ENCODE peak calls at places on chromosomes 5 and 9, in six cellular contexts. F is HepG2, W is H1, I is K562, T is GM12878, V is GM12891. K is an unnamed sample.
A peak's percentile ranks its signal among the peaks of the same experiment; 100 is the strongest.

GRCh38 chr5:157890825-157891587 is 32.1 kb upstream of the CLINT1 start:
- DNase-seq in T (no peak), I (no peak), V (no peak), F (no peak), W (no peak), K (no peak)

GRCh38 chr5:89851911-89852310 is 557.6 kb downstream of the CETN3 start:
- DNase-seq in V (no peak), W (no peak), F (no peak), I (no peak), T (no peak), K (no peak)

GRCh38 chr5:78927657-78928282 is 57.3 kb downstream of the ARSB start:
- DNase-seq in F (peak; percentile 62), V (no peak), T (no peak), I (no peak), W (peak; percentile 65), K (no peak)

GRCh38 chr9:26951794-26952193 is 4.4 kb upstream of the IFT74 start:
- DNase-seq in T (no peak), V (no peak), F (no peak), W (no peak), I (no peak), K (no peak)

GRCh38 chr9:37540634-37541033 is 35.5 kb downstream of the FBXO10 start:
- DNase-seq in W (no peak), I (no peak), T (no peak), V (no peak), F (no peak), K (no peak)

GRCh38 chr5:1030801-1031271 is 22.2 kb downstream of the NKD2 start:
- DNase-seq in W (no peak), I (no peak), V (no peak), F (no peak), T (no peak), K (no peak)

GRCh38 chr5:109413463-109413862 is 3.7 kb upstream of the PJA2 start:
- DNase-seq in T (no peak), F (peak; percentile 9), V (no peak), I (no peak), W (no peak), K (no peak)

GRCh38 chr9:116365056-116365471 is 211.5 kb downstream of the PAPPA start:
- DNase-seq in I (no peak), T (no peak), F (no peak), V (no peak), W (no peak), K (no peak)

GRCh38 chr9:109478665-109479380 is 19.3 kb downstream of the PTPN3 start:
- DNase-seq in W (no peak), F (peak; percentile 36), V (no peak), T (no peak), I (no peak), K (no peak)

GRCh38 chr5:15249152-15249551 is 250.8 kb upstream of the FBXL7 start:
- DNase-seq in I (no peak), V (no peak), F (no peak), T (no peak), W (no peak), K (no peak)

GRCh38 chr9:13088734-13089427 is 190.6 kb downstream of the MPDZ start:
- DNase-seq in I (peak; percentile 51), T (no peak), W (peak; percentile 10), F (peak; percentile 36), V (peak; percentile 37), K (peak; percentile 26)

GRCh38 chr5:53642006-53642405 is 81.6 kb downstream of the NDUFS4 start:
- DNase-seq in V (no peak), W (no peak), I (no peak), T (no peak), F (no peak), K (no peak)

GRCh38 chr5:151825445-151825844 is 53.7 kb downstream of the G3BP1 start:
- DNase-seq in I (peak; percentile 53), V (no peak), W (peak; percentile 13), T (peak; percentile 17), F (peak; percentile 64), K (peak; percentile 13)

GRCh38 chr9:109704546-109704945 is 75.5 kb upstream of the PALM2AKAP2 start:
- DNase-seq in V (no peak), W (no peak), I (no peak), T (no peak), F (no peak), K (no peak)

GRCh38 chr5:143311428-143311827 is 92.1 kb downstream of the NR3C1 start:
- DNase-seq in I (no peak), V (no peak), W (no peak), F (no peak), T (no peak), K (no peak)

DNA sequence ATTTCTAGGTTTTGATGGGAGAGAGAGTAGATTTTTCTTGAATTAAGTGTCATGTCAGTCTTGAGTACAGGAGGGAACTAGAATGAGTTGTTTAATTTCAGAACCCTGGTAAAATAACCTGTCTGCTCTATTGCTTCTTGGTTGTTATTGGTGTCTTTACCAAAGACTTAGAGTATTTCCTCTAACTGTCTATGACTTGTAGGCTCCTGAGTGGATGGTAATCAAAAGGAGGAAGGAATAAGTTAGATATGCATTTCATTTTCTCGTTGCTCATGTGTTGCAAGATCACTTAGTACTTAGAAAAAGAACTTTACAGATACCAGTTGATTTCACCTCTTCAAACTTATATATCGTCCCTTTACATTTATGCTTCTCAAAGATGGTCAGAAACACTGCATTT is 31.1 kb downstream of the UHRF2 start:
- DNase-seq in I (no peak), V (no peak), W (no peak), F (no peak), T (no peak), K (no peak)
- TF ChIP-seq TAF1 in I (no peak), V (no peak), W (no peak), F (no peak), T (no peak), K (no peak)

GRCh38 chr5:159913048-159913447 is 3.2 kb upstream of the ADRA1B start:
- DNase-seq in T (no peak), I (no peak), F (no peak), W (no peak), V (no peak), K (no peak)
- TF ChIP-seq POLR2AphosphoS5 in T (no peak), I (no peak), F (no peak), W (no peak), V (no peak), K (no peak)

GRCh38 chr5:69217732-69218568 is 16.7 kb upstream of the CDK7 start:
- DNase-seq in F (peak; percentile 88), W (peak; percentile 81), T (peak; percentile 69), I (peak; percentile 96), V (peak; percentile 86), K (peak; percentile 86)
- TF ChIP-seq POLR2A in F (peak; percentile 86), W (peak; percentile 96), T (peak; percentile 97), I (peak; percentile 96), V (peak; percentile 78), K (peak; percentile 87)

GRCh38 chr9:119818726-119819435 is 449.6 kb upstream of the BRINP1 start:
- DNase-seq in V (no peak), F (no peak), I (no peak), W (no peak), T (no peak), K (no peak)
- TF ChIP-seq TAF1 in V (no peak), F (no peak), I (no peak), W (no peak), T (no peak), K (no peak)

GRCh38 chr5:55173696-55174101 is 722 bp upstream of the CDC20B start:
- DNase-seq in F (no peak), V (no peak), I (no peak), T (no peak), W (no peak), K (no peak)

GRCh38 chr5:55172937-55173695 is at the start of gene CDC20B:
- DNase-seq in V (peak; percentile 81), T (no peak), I (peak; percentile 88), F (peak; percentile 23), W (no peak), K (peak; percentile 74)

GRCh38 chr5:55171471-55171870 is 1.5 kb downstream of the CDC20B start:
- DNase-seq in T (no peak), W (no peak), V (no peak), F (no peak), I (no peak), K (no peak)

GRCh38 chr5:55175781-55176175 is 2.8 kb upstream of the CDC20B start:
- DNase-seq in I (no peak), T (no peak), V (no peak), W (no peak), F (no peak), K (no peak)

DNA sequence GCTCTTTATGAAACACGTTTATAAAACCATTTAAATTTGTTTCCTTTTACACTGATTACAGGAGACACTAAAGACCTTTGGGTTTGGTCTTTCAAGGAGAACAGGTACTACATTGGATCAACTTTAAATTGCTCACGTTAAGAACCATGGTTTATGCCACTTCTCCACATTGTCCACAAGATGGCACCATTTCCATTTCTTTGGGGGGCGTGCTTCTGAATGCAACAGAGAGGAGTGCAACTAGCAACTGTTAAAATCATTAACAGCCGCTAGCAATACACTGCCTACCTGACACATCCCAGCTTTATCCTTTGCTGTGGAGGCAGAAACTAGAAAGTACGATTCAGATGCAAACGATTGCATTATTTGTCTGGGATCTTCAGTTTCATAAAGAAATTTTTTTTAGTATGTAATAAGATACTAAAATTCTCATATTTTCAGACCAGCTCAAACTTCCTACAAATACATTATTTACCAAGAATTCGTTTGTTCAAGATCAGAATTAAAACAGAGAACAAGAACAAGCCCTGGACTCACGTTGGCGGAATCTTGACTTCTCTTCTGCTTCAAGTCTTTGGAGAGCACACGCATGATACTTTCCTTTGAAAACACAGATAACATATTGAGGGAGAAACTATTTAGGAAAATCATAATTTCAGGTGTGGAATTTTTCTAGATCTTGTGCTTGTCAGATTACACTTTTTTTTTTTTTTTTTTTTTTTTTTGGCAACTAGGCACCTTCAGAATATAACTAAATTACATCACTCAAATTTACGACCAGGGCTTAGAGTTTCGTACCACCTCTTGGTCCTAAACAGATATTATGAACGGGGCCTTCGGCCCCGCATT is 702 bp downstream of the CDC20B start:
- DNase-seq in F (peak; percentile 80), T (peak; percentile 45), V (peak; percentile 47), W (no peak), I (peak; percentile 75), K (no peak)
- TF ChIP-seq POLR2AphosphoS5 in F (no peak), T (no peak), V (no peak), W (no peak), I (no peak), K (no peak)

GRCh38 chr5:179267071-179267670 is 78.1 kb downstream of the ADAMTS2 start:
- DNase-seq in F (no peak), W (no peak), T (no peak), V (no peak), I (no peak), K (no peak)

GRCh38 chr5:179264641-179265528 is 80.4 kb downstream of the ADAMTS2 start:
- DNase-seq in F (peak; percentile 41), I (no peak), V (no peak), W (no peak), T (no peak), K (no peak)

GRCh38 chr5:179266291-179267070 is 78.8 kb downstream of the ADAMTS2 start:
- DNase-seq in I (no peak), F (no peak), W (no peak), T (no peak), V (no peak), K (no peak)

GRCh38 chr5:179264053-179264540 is 81.2 kb downstream of the ADAMTS2 start:
- DNase-seq in T (no peak), V (no peak), F (no peak), W (no peak), I (no peak), K (no peak)

GRCh38 chr5:179265529-179266290 is 79.6 kb downstream of the ADAMTS2 start:
- DNase-seq in I (no peak), V (no peak), F (no peak), W (no peak), T (no peak), K (no peak)
- TF ChIP-seq POLR2A in I (no peak), V (no peak), F (no peak), W (no peak), T (no peak), K (no peak)

GRCh38 chr5:76709762-76710161 is 6.2 kb upstream of the F2R start:
- DNase-seq in V (no peak), T (no peak), F (no peak), W (no peak), I (no peak), K (no peak)
- TF ChIP-seq TAF1 in V (no peak), T (no peak), F (no peak), W (no peak), I (no peak), K (no peak)